ENCODE peak calls at places on chromosome 14, in six cellular contexts. One of them, this sample, is unnamed.

GRCh38 chr14:55957950-55958349 is 160.3 kb upstream of the PELI2 start:
- DNase-seq in HCT116: no peak
- DNase-seq in CD8-positive, alpha-beta T cell: no peak
- DNase-seq in foreskin keratinocyte: no peak
- DNase-seq in ovary: no peak
- DNase-seq in colonic mucosa: no peak
- DNase-seq in this sample: no peak

GRCh38 chr14:20274062-20274461 is 31.7 kb downstream of the TTC5 start:
- DNase-seq in HCT116: no peak
- DNase-seq in ovary: no peak
- DNase-seq in colonic mucosa: no peak
- DNase-seq in CD8-positive, alpha-beta T cell: no peak
- DNase-seq in foreskin keratinocyte: no peak
- DNase-seq in this sample: no peak

GRCh38 chr14:99644723-99645544 is at the start of gene HHIPL1:
- DNase-seq in CD8-positive, alpha-beta T cell: no peak
- DNase-seq in HCT116: no peak
- DNase-seq in ovary: peak; percentile 64
- DNase-seq in foreskin keratinocyte: no peak
- DNase-seq in colonic mucosa: no peak
- DNase-seq in this sample: peak; percentile 38

GRCh38 chr14:70378687-70379086 is 19.2 kb upstream of the COX16 start:
- DNase-seq in ovary: no peak
- DNase-seq in foreskin keratinocyte: no peak
- DNase-seq in HCT116: no peak
- DNase-seq in colonic mucosa: no peak
- DNase-seq in CD8-positive, alpha-beta T cell: no peak
- DNase-seq in this sample: no peak

GRCh38 chr14:77782202-77782601 is 17.7 kb upstream of the ADCK1 start:
- DNase-seq in colonic mucosa: no peak
- DNase-seq in ovary: no peak
- DNase-seq in foreskin keratinocyte: no peak
- DNase-seq in HCT116: no peak
- DNase-seq in CD8-positive, alpha-beta T cell: no peak
- DNase-seq in this sample: no peak

GRCh38 chr14:71416392-71416791 is 509.1 kb downstream of the PCNX1 start:
- DNase-seq in CD8-positive, alpha-beta T cell: no peak
- DNase-seq in HCT116: no peak
- DNase-seq in colonic mucosa: no peak
- DNase-seq in foreskin keratinocyte: peak; percentile 72
- DNase-seq in ovary: no peak
- DNase-seq in this sample: no peak

GRCh38 chr14:26730929-26731618 is 133.2 kb upstream of the NOVA1 start:
- DNase-seq in foreskin keratinocyte: no peak
- DNase-seq in ovary: peak; percentile 8
- DNase-seq in HCT116: no peak
- DNase-seq in colonic mucosa: peak; percentile 17
- DNase-seq in CD8-positive, alpha-beta T cell: no peak
- DNase-seq in this sample: no peak

GRCh38 chr14:25833341-25834121 is 764.3 kb downstream of the NOVA1 start:
- DNase-seq in HCT116: no peak
- DNase-seq in colonic mucosa: peak; percentile 49
- DNase-seq in ovary: no peak
- DNase-seq in foreskin keratinocyte: peak; percentile 4
- DNase-seq in CD8-positive, alpha-beta T cell: no peak
- DNase-seq in this sample: no peak

GRCh38 chr14:35818346-35819115 is 7.6 kb upstream of the BRMS1L start:
- DNase-seq in colonic mucosa: no peak
- DNase-seq in CD8-positive, alpha-beta T cell: no peak
- DNase-seq in foreskin keratinocyte: no peak
- DNase-seq in HCT116: no peak
- DNase-seq in ovary: no peak
- DNase-seq in this sample: no peak

GRCh38 chr14:37124617-37125016 is 47.8 kb downstream of the SLC25A21 start:
- DNase-seq in foreskin keratinocyte: no peak
- DNase-seq in HCT116: no peak
- DNase-seq in colonic mucosa: no peak
- DNase-seq in CD8-positive, alpha-beta T cell: no peak
- DNase-seq in ovary: no peak
- DNase-seq in this sample: no peak

GRCh38 chr14:72024043-72024407 is 91.8 kb downstream of the RGS6 start:
- DNase-seq in CD8-positive, alpha-beta T cell: no peak
- DNase-seq in colonic mucosa: peak; percentile 28
- DNase-seq in ovary: no peak
- DNase-seq in HCT116: peak; percentile 65
- DNase-seq in foreskin keratinocyte: peak; percentile 16
- DNase-seq in this sample: no peak

GRCh38 chr14:75514673-75515630 is 7.3 kb upstream of the BATF start:
- DNase-seq in ovary: no peak
- DNase-seq in HCT116: no peak
- DNase-seq in CD8-positive, alpha-beta T cell: peak; percentile 19
- DNase-seq in foreskin keratinocyte: no peak
- DNase-seq in colonic mucosa: no peak
- DNase-seq in this sample: peak; percentile 26

GRCh38 chr14:35533357-35534129 is 421 bp upstream of the INSM2 start:
- DNase-seq in colonic mucosa: peak; percentile 78
- DNase-seq in CD8-positive, alpha-beta T cell: no peak
- DNase-seq in HCT116: no peak
- DNase-seq in foreskin keratinocyte: peak; percentile 17
- DNase-seq in ovary: peak; percentile 19
- DNase-seq in this sample: peak; percentile 49

GRCh38 chr14:89408907-89409675 is 7.9 kb downstream of the FOXN3 start:
- DNase-seq in foreskin keratinocyte: peak; percentile 89
- DNase-seq in CD8-positive, alpha-beta T cell: no peak
- DNase-seq in HCT116: no peak
- DNase-seq in ovary: no peak
- DNase-seq in colonic mucosa: no peak
- DNase-seq in this sample: no peak

GRCh38 chr14:89406941-89407340 is 10.1 kb downstream of the FOXN3 start:
- DNase-seq in foreskin keratinocyte: no peak
- DNase-seq in CD8-positive, alpha-beta T cell: no peak
- DNase-seq in ovary: no peak
- DNase-seq in colonic mucosa: no peak
- DNase-seq in HCT116: no peak
- DNase-seq in this sample: no peak

GRCh38 chr14:89409961-89410360 is 7.1 kb downstream of the FOXN3 start:
- DNase-seq in foreskin keratinocyte: no peak
- DNase-seq in colonic mucosa: no peak
- DNase-seq in CD8-positive, alpha-beta T cell: no peak
- DNase-seq in ovary: no peak
- DNase-seq in HCT116: no peak
- DNase-seq in this sample: no peak

GRCh38 chr14:89405712-89406111 is 11.3 kb downstream of the FOXN3 start:
- DNase-seq in foreskin keratinocyte: no peak
- DNase-seq in ovary: no peak
- DNase-seq in CD8-positive, alpha-beta T cell: no peak
- DNase-seq in colonic mucosa: no peak
- DNase-seq in HCT116: no peak
- DNase-seq in this sample: no peak

DNA sequence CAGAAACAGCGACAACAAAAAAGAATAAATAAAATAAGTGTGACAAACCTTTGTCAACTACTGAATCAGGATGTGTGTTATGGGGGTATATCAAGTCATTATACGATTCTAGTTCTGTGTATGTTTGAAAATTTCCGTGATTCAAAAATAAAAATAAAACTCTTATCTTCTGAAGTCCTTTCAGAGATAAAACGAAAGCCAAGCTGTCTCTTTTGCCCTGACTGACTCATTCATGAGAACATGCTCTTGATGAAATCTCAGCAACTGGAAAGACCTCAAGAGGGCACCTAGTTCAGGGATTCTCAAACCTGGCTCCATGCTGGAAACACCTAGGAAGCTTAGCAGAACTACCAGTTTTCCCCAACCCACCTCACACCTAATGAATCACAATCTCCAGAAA is 9.2 kb downstream of the FOXN3 start:
- DNase-seq in ovary: no peak
- DNase-seq in CD8-positive, alpha-beta T cell: no peak
- DNase-seq in HCT116: no peak
- DNase-seq in foreskin keratinocyte: no peak
- DNase-seq in colonic mucosa: no peak
- DNase-seq in this sample: no peak
- H3K27ac ChIP-seq in ovary: no peak overlapping the region
- H3K27ac ChIP-seq in CD8-positive, alpha-beta T cell: no peak overlapping the region
- H3K27ac ChIP-seq in HCT116: no peak overlapping the region
- H3K27ac ChIP-seq in foreskin keratinocyte: no peak overlapping the region
- H3K27ac ChIP-seq in colonic mucosa: no peak overlapping the region
- H3K27ac ChIP-seq in this sample: peak overlapping the region; percentile 38

GRCh38 chr14:68772761-68773381 is 20.0 kb downstream of the ZFP36L1 start:
- DNase-seq in ovary: no peak
- DNase-seq in CD8-positive, alpha-beta T cell: no peak
- DNase-seq in colonic mucosa: no peak
- DNase-seq in foreskin keratinocyte: no peak
- DNase-seq in HCT116: no peak
- DNase-seq in this sample: no peak
- H3K27ac ChIP-seq in ovary: no peak overlapping the region
- H3K27ac ChIP-seq in CD8-positive, alpha-beta T cell: no peak overlapping the region
- H3K27ac ChIP-seq in colonic mucosa: no peak overlapping the region
- H3K27ac ChIP-seq in foreskin keratinocyte: no peak overlapping the region
- H3K27ac ChIP-seq in HCT116: no peak overlapping the region
- H3K27ac ChIP-seq in this sample: peak overlapping the region; percentile 88

GRCh38 chr14:64400829-64401459 is 12.8 kb downstream of the MTHFD1 start:
- DNase-seq in ovary: no peak
- DNase-seq in HCT116: no peak
- DNase-seq in colonic mucosa: no peak
- DNase-seq in CD8-positive, alpha-beta T cell: no peak
- DNase-seq in foreskin keratinocyte: no peak
- DNase-seq in this sample: no peak

GRCh38 chr14:64409509-64409908 is 21.4 kb downstream of the MTHFD1 start:
- DNase-seq in ovary: no peak
- DNase-seq in foreskin keratinocyte: no peak
- DNase-seq in colonic mucosa: no peak
- DNase-seq in CD8-positive, alpha-beta T cell: no peak
- DNase-seq in HCT116: no peak
- DNase-seq in this sample: no peak

GRCh38 chr14:64401923-64402322 is 13.8 kb downstream of the MTHFD1 start:
- DNase-seq in HCT116: no peak
- DNase-seq in colonic mucosa: no peak
- DNase-seq in foreskin keratinocyte: no peak
- DNase-seq in ovary: no peak
- DNase-seq in CD8-positive, alpha-beta T cell: no peak
- DNase-seq in this sample: no peak

GRCh38 chr14:64407329-64407728 is 19.2 kb downstream of the MTHFD1 start:
- DNase-seq in CD8-positive, alpha-beta T cell: no peak
- DNase-seq in colonic mucosa: no peak
- DNase-seq in HCT116: no peak
- DNase-seq in foreskin keratinocyte: no peak
- DNase-seq in ovary: no peak
- DNase-seq in this sample: no peak

DNA sequence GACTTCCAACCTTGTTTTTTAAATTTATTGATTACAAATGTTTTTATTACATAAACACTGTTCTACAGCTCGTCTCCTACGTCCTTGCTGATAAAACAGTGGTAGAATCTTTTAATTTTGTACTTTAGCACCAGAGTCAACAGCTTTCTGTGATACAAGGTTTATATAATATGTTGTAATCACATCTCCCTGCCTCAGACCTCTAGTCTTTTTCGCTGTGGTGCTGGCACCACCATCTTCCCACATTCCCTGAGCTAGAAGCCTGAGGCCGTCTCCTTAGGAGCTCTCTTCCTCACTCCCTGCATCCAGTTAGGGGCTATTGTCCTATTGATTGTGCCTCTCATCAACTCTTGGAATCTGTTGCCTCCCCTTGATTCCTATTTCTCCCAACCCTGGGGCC is 17.1 kb downstream of the MTHFD1 start:
- DNase-seq in ovary: no peak
- DNase-seq in colonic mucosa: no peak
- DNase-seq in foreskin keratinocyte: no peak
- DNase-seq in CD8-positive, alpha-beta T cell: no peak
- DNase-seq in HCT116: no peak
- DNase-seq in this sample: no peak
- H3K27ac ChIP-seq in ovary: no peak overlapping the region
- H3K27ac ChIP-seq in colonic mucosa: no peak overlapping the region
- H3K27ac ChIP-seq in foreskin keratinocyte: no peak overlapping the region
- H3K27ac ChIP-seq in CD8-positive, alpha-beta T cell: no peak overlapping the region
- H3K27ac ChIP-seq in HCT116: no peak overlapping the region
- H3K27ac ChIP-seq in this sample: no peak overlapping the region

DNA sequence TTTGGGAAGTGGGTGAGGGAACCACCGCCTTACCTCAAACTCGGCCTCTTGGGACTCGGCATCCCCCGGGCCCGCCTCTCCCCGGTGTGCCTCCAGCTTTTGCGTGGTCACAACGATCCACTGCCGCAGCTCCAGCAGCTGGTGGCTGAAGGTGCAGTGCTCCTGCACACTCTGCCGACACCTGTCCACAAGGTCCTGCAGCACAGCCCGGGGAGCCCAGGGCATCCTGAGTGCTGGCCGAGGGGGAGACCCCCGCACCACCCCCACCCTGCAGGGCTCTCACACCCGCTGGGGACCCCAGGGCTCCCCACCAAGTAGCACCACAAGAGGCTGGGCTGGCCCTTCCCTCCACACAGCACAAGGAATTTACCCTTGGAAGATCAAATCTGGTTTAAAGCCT is 76.6 kb downstream of the SYNE3 start:
- DNase-seq in colonic mucosa: no peak
- DNase-seq in CD8-positive, alpha-beta T cell: no peak
- DNase-seq in foreskin keratinocyte: no peak
- DNase-seq in HCT116: no peak
- DNase-seq in ovary: no peak
- DNase-seq in this sample: no peak
- H3K27ac ChIP-seq in colonic mucosa: no peak overlapping the region
- H3K27ac ChIP-seq in CD8-positive, alpha-beta T cell: no peak overlapping the region
- H3K27ac ChIP-seq in foreskin keratinocyte: no peak overlapping the region
- H3K27ac ChIP-seq in HCT116: no peak overlapping the region
- H3K27ac ChIP-seq in ovary: no peak overlapping the region
- H3K27ac ChIP-seq in this sample: no peak overlapping the region

GRCh38 chr14:91327201-91327600 is 82.7 kb upstream of the GPR68 start:
- DNase-seq in HCT116: no peak
- DNase-seq in ovary: no peak
- DNase-seq in CD8-positive, alpha-beta T cell: no peak
- DNase-seq in colonic mucosa: no peak
- DNase-seq in foreskin keratinocyte: no peak
- DNase-seq in this sample: no peak
- H3K27ac ChIP-seq in HCT116: no peak overlapping the region
- H3K27ac ChIP-seq in ovary: no peak overlapping the region
- H3K27ac ChIP-seq in CD8-positive, alpha-beta T cell: peak overlapping the region; percentile 1
- H3K27ac ChIP-seq in colonic mucosa: no peak overlapping the region
- H3K27ac ChIP-seq in foreskin keratinocyte: no peak overlapping the region
- H3K27ac ChIP-seq in this sample: peak overlapping the region; percentile 9

GRCh38 chr14:74271365-74271764 is 31.4 kb downstream of the ABCD4 start:
- DNase-seq in colonic mucosa: no peak
- DNase-seq in CD8-positive, alpha-beta T cell: no peak
- DNase-seq in foreskin keratinocyte: no peak
- DNase-seq in HCT116: no peak
- DNase-seq in ovary: no peak
- DNase-seq in this sample: no peak
- H3K27ac ChIP-seq in colonic mucosa: no peak overlapping the region
- H3K27ac ChIP-seq in CD8-positive, alpha-beta T cell: no peak overlapping the region
- H3K27ac ChIP-seq in foreskin keratinocyte: no peak overlapping the region
- H3K27ac ChIP-seq in HCT116: peak overlapping the region; percentile 93
- H3K27ac ChIP-seq in ovary: no peak overlapping the region
- H3K27ac ChIP-seq in this sample: no peak overlapping the region

This sample was measured in left ventricle myocardium inferior.